ENCODE peak calls at places on chromosomes 6 and 20, in nine cellular contexts. W, X, B, Z, F, R, D, K and U are unnamed samples.

GRCh38 chr6:6674872-6675271 is 86.4 kb downstream of the LY86 start:
- DNase-seq in K (peak), D (no peak), F (no peak), W (no peak), R (no peak), X (no peak), B (no peak), Z (no peak), U (peak)

GRCh38 chr6:75694406-75694805 is 54.6 kb upstream of the MYO6 start:
- DNase-seq in D (no peak), X (no peak), B (no peak), Z (no peak), W (no peak), R (no peak), K (no peak), F (no peak), U (no peak)

GRCh38 chr20:46242390-46242789 is 65.9 kb downstream of the CDH22 start:
- DNase-seq in B (no peak), F (no peak), D (no peak), Z (no peak), W (no peak), X (no peak), K (no peak), R (no peak), U (no peak)

GRCh38 chr20:53940883-53941546 is 129.4 kb downstream of the BCAS1 start:
- DNase-seq in Z (no peak), D (no peak), F (no peak), B (no peak), K (no peak), W (no peak), R (peak), X (no peak), U (no peak)

GRCh38 chr20:19743650-19744015 is 14.4 kb upstream of the RIN2 start:
- DNase-seq in X (no peak), F (no peak), D (no peak), K (no peak), W (no peak), Z (no peak), R (no peak), B (no peak), U (no peak)

GRCh38 chr6:158410784-158411183 is 98.5 kb downstream of the TULP4 start:
- DNase-seq in R (no peak), W (no peak), F (no peak), K (no peak), B (no peak), D (no peak), X (no peak), Z (no peak), U (no peak)

GRCh38 chr20:60584221-60584620 is 626.0 kb downstream of the CDH26 start:
- DNase-seq in R (no peak), D (no peak), K (no peak), X (no peak), Z (no peak), F (no peak), W (no peak), B (no peak), U (no peak)

GRCh38 chr6:157187182-157188093 is 135.9 kb downstream of the TMEM242 start:
- DNase-seq in X (peak), D (no peak), B (no peak), R (no peak), F (no peak), K (peak), Z (peak), W (no peak), U (no peak)

GRCh38 chr6:26053929-26054658 is 33.1 kb upstream of the HFE start:
- DNase-seq in R (no peak), Z (no peak), F (no peak), X (peak), K (no peak), B (no peak), W (no peak), D (no peak), U (no peak)

GRCh38 chr20:62572980-62573379 is 69.3 kb upstream of the SLCO4A1 start:
- DNase-seq in W (no peak), B (no peak), F (no peak), Z (no peak), X (no peak), D (no peak), R (no peak), K (no peak), U (no peak)

GRCh38 chr20:1840865-1841553 is 54.2 kb upstream of the SIRPA start:
- DNase-seq in B (no peak), X (no peak), R (no peak), F (no peak), Z (no peak), W (no peak), D (no peak), K (no peak), U (peak)

GRCh38 chr20:64036346-64037198 is 590 bp downstream of the C20orf204 start:
- DNase-seq in W (no peak), R (no peak), D (no peak), Z (no peak), F (no peak), K (no peak), B (no peak), X (no peak), U (no peak)

GRCh38 chr6:29777319-29777718 is 50.3 kb upstream of the HLA-G start:
- DNase-seq in R (no peak), F (no peak), K (no peak), D (no peak), X (no peak), W (no peak), B (no peak), Z (no peak), U (no peak)

GRCh38 chr6:148199584-148199983 is 143.1 kb upstream of the SASH1 start:
- DNase-seq in F (no peak), K (no peak), W (no peak), B (no peak), X (no peak), D (no peak), Z (no peak), R (no peak), U (no peak)

GRCh38 chr6:69771158-69771906 is 25.5 kb downstream of the LMBRD1 start:
- DNase-seq in R (no peak), Z (no peak), B (no peak), X (no peak), K (no peak), D (no peak), F (no peak), W (no peak), U (no peak)

GRCh38 chr20:10449270-10449669 is 14.2 kb downstream of the SLX4IP start:
- DNase-seq in W (no peak), F (no peak), B (no peak), R (no peak), X (no peak), Z (no peak), K (no peak), D (no peak), U (no peak)